ENCODE peak calls at places on chromosomes 3 and 15, in seven cellular contexts. U is hepatocyte; E is tibial artery; C is cardiac muscle cell; O is sigmoid colon; L is neuronal stem cell; F is CD8-positive, alpha-beta T cell. G is an unnamed sample. For H3K4me1, the result is how much of the 10 kb centered on the place peaks cover.

GRCh38 chr3:125107861-125108567 is 52.2 kb upstream of the HEG1 start:
- DNase-seq in U (no peak), L (no peak), C (no peak), O (no peak), F (no peak), E (peak), G (no peak)

GRCh38 chr15:66866651-66867050 is 164.6 kb downstream of the SMAD6 start:
- DNase-seq in F (no peak), C (no peak), L (no peak), U (no peak), O (no peak), E (no peak), G (no peak)

GRCh38 chr3:123372789-123373534 is 75.9 kb downstream of the ADCY5 start:
- DNase-seq in F (no peak), O (peak), U (no peak), L (no peak), E (peak), C (no peak), G (peak)

GRCh38 chr3:78988324-78988723 is 779.5 kb downstream of the ROBO1 start:
- DNase-seq in C (no peak), O (no peak), E (no peak), U (peak), L (no peak), F (no peak), G (no peak)

GRCh38 chr15:64461577-64462162 is 1.3 kb downstream of the ZNF609 start:
- DNase-seq in U (peak), E (no peak), F (peak), C (peak), O (no peak), L (peak), G (no peak)

GRCh38 chr3:34260266-34260990 is 462.0 kb downstream of the PDCD6IP start:
- DNase-seq in E (peak), O (no peak), C (peak), L (peak), F (no peak), U (peak), G (no peak)

GRCh38 chr3:24829011-24829581 is 334.4 kb upstream of the THRB start:
- DNase-seq in C (peak), F (no peak), U (peak), L (peak), E (peak), O (peak), G (peak)

GRCh38 chr3:38843898-38844297 is 27.9 kb upstream of the SCN10A start:
- DNase-seq in U (peak), L (peak), E (no peak), O (no peak), C (peak), F (no peak), G (no peak)

GRCh38 chr3:11323827-11324226 is 51.6 kb downstream of the ATG7 start:
- DNase-seq in C (no peak), F (no peak), O (no peak), E (no peak), L (no peak), U (no peak), G (no peak)

GRCh38 chr3:177490626-177491025 is 293.3 kb upstream of the TBL1XR1 start:
- DNase-seq in C (no peak), U (no peak), L (no peak), F (no peak), O (no peak), E (no peak), G (no peak)

GRCh38 chr3:144636833-144637232 is 665.2 kb downstream of the DIPK2A start:
- DNase-seq in F (no peak), C (peak), U (peak), L (no peak), O (no peak), E (no peak), G (no peak)

GRCh38 chr15:70111203-70112017 is 13.7 kb upstream of the TLE3 start:
- DNase-seq in E (no peak), C (peak), F (no peak), O (peak), U (peak), L (peak), G (no peak)

GRCh38 chr3:23624305-23624704 is 181.4 kb upstream of the UBE2E1 start:
- DNase-seq in O (no peak), E (no peak), F (no peak), C (no peak), U (no peak), L (no peak), G (no peak)

GRCh38 chr15:51536965-51537574 is 85.5 kb downstream of the DMXL2 start:
- DNase-seq in C (peak), E (no peak), O (no peak), F (no peak), U (peak), L (no peak), G (no peak)

GRCh38 chr15:77654975-77655374 is 22.3 kb upstream of the LINGO1 start:
- DNase-seq in E (no peak), U (peak), F (no peak), L (no peak), O (no peak), C (peak), G (no peak)

GRCh38 chr15:69412274-69412673 is 1.9 kb upstream of the KIF23 start:
- DNase-seq in L (no peak), F (no peak), U (no peak), E (no peak), O (no peak), C (no peak), G (no peak)

GRCh38 chr3:11034297-11035000 is 41.9 kb downstream of the SLC6A1 start:
- DNase-seq in L (no peak), O (no peak), F (no peak), C (no peak), U (no peak), E (no peak), G (no peak)

GRCh38 chr3:191774485-191774884 is 313.5 kb downstream of the PYDC2 start:
- DNase-seq in O (no peak), U (peak), F (no peak), C (no peak), E (no peak), L (no peak), G (no peak)

GRCh38 chr3:152100491-152101086 is 168.1 kb upstream of the MBNL1 start:
- DNase-seq in L (no peak), U (peak), O (no peak), E (no peak), F (no peak), C (no peak), G (no peak)

GRCh38 chr3:41088882-41089281 is 110.4 kb upstream of the CTNNB1 start:
- DNase-seq in U (no peak), O (no peak), E (no peak), F (no peak), L (no peak), C (peak), G (no peak)

GRCh38 chr3:169822091-169822490 is 9.4 kb upstream of the LRRC34 start:
- DNase-seq in C (no peak), O (no peak), L (no peak), U (no peak), E (no peak), F (no peak), G (no peak)

GRCh38 chr3:43950775-43951174 is 260.0 kb downstream of the ABHD5 start:
- DNase-seq in O (no peak), C (no peak), F (no peak), E (no peak), L (no peak), U (no peak), G (no peak)

GRCh38 chr15:96160269-96160668 is 170.2 kb upstream of the NR2F2 start:
- DNase-seq in U (peak), E (peak), O (peak), C (no peak), F (no peak), L (no peak), G (no peak)

GRCh38 chr3:153591566-153592221 is 429.7 kb downstream of the RAP2B start:
- DNase-seq in F (no peak), E (no peak), U (no peak), O (no peak), L (no peak), C (no peak), G (no peak)

GRCh38 chr3:2156244-2156847 is 57.7 kb downstream of the CNTN4 start:
- DNase-seq in E (no peak), C (peak), O (no peak), F (no peak), L (peak), U (peak), G (no peak)

GRCh38 chr3:26963356-26963742 is 340.8 kb downstream of the LRRC3B start:
- DNase-seq in O (no peak), U (no peak), C (no peak), F (no peak), E (no peak), L (no peak), G (no peak)

GRCh38 chr3:18501679-18502343 is 76.7 kb upstream of the SATB1 start:
- DNase-seq in O (no peak), C (no peak), F (no peak), L (no peak), E (no peak), U (peak), G (no peak)

GRCh38 chr3:153144779-153145178 is 17.2 kb upstream of the RAP2B start:
- DNase-seq in C (no peak), U (no peak), F (no peak), L (no peak), O (no peak), E (no peak), G (no peak)

GRCh38 chr3:45499529-45499928 is 95.0 kb upstream of the LIMD1 start:
- DNase-seq in E (no peak), U (peak), F (no peak), L (no peak), O (no peak), C (no peak), G (no peak)

GRCh38 chr15:78369161-78369560 is 29.0 kb downstream of the CRABP1 start:
- DNase-seq in O (no peak), L (no peak), U (no peak), E (peak), C (no peak), F (no peak), G (peak)

GRCh38 chr15:70412717-70413266 is 315.1 kb upstream of the TLE3 start:
- DNase-seq in U (no peak), C (no peak), L (no peak), E (no peak), F (no peak), O (no peak), G (no peak)

GRCh38 chr15:90154246-90154645 is 46.9 kb upstream of the SEMA4B start:
- DNase-seq in F (no peak), O (no peak), C (no peak), U (no peak), E (no peak), L (no peak), G (no peak)

GRCh38 chr3:106343841-106344240 is 475.0 kb upstream of the CBLB start:
- DNase-seq in C (no peak), L (no peak), F (no peak), U (no peak), E (no peak), O (no peak), G (no peak)

GRCh38 chr3:56989434-56990294 is 70.8 kb upstream of the SPATA12 start:
- DNase-seq in F (no peak), C (no peak), U (no peak), E (no peak), O (peak), L (no peak), G (no peak)

DNA sequence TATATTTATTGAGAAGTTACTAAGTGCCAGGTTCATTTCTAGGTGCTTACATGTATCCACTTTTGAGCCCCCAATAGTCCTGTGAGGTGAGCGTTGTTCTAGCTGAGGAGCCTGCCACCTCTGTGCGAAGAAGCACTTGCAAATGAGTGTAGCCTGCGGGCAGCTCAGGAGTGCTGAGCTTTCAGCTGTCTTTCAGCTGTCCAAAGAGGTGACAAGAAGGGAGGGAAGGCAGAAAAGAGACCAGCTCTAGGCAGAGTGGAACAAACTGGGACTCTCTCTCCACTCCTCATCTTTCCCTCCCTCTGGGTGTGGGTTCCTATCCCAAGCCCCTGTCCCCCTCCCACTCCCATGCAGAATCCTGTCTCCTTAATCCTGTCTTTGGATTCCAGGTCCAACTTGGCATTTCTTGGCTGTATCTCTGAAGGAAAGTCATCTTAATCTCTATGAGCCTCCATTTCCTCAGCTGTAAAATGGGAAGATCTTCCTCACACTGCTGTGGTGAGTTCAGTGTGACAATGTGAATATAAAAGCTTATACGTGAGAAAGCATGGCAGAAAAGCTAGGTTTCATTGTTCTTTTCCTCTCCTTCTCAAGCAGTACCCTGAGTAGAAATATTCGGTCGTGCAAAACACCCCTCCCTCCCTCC is 6.7 kb upstream of the SRP14 start:
- DNase-seq in L (no peak), O (peak), C (no peak), U (no peak), E (peak), F (no peak), G (peak)
- H3K27ac ChIP-seq in L (no peak), O (peak), C (no peak), U (peak), E (no peak), F (no peak), G (peak)

DNA sequence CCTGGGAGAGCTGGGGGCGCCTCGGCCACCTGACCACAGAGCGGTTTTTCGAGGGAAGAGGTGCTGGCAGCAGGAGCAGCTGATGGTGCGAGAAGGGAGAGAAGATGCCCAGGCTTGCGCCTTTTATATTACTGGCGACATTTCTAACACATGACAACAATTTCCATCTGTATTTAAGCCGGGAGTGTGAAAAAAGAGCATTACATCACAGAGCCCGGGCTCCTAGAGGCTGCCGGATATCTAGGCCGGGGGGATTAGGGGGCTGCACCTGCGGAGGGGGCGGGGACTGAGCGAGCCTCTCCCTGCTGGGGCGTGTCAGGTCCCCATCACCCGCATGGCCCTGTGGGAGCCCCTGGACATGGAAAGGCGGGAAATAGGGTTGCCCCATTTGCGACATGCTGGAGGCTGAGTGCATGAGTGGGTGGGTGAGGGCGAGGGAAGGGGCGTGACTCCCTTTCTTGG is 440.7 kb downstream of the MAGI1 start:
- DNase-seq in U (peak), L (peak), E (no peak), F (no peak), C (no peak), O (no peak), G (no peak)
- H3K4me1 ChIP-seq in U (under half), L (under half), E (under half), F (under half), C (under half), O (under half), G (under half)

DNA sequence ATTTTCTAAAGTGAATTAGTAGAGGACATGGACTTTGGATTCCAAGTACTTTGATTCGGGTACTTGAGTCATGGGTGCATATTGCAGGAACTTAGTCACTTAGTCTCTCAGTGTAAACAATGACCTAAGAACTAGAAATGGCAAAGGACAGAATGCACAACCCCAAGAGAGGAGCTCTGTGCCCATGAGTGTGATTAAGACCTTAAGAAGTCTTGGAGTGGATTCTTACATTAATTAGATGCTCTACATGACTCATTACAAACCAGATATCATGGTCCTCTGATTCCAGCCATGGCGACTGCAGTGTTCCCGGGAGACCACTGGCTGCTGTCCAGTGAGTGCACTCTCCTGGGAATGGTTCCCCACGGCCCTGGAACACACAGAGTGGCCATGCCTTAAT is 251.5 kb downstream of the GABRG3 start:
- DNase-seq in E (no peak), F (no peak), O (no peak), U (peak), C (no peak), L (no peak), G (no peak)
- H3K27ac ChIP-seq in E (no peak), F (no peak), O (no peak), U (peak), C (no peak), L (no peak), G (no peak)

DNA sequence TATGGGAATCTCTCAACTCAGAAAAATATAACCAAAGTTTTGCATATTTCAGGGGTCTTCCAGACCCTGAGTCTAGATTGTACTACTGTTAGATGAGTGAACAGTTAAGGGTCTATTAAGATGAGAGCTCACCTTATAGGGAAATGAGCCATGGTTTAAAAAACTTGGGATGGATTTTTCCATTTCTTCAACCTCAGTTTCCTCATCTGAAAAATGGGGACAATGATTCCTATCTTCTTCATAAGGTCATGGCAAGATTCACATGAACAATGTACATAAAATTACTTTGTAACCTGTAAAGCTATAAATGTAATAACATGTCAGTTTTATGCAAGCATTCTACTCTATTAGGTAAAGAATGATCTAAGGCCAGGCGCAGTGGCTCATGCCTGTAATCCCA is 28.7 kb downstream of the NPTN start:
- DNase-seq in C (no peak), L (no peak), U (no peak), O (no peak), F (no peak), E (no peak), G (no peak)
- H3K4me1 ChIP-seq in C (under half), L (under half), U (under half), O (half or more), F (under half), E (half or more), G (half or more)

DNA sequence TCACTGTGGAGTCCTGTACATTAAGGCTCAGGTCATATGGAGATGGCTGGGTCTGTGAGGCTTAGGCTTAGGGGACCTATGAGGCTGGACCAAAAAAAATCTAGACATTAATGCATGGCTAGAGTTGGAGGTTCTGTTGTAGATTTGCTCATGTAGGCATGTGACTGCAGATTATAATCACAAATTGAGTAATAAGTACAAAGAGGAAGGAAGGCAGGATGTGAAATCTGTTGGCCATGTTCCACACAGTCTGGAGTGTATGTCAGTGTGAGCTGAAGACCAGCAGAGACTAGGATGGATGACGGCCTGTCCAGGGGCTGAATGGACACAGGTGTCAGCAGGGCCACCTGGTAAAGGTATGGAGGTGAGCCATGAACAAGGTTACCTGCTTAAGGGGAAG is at the start of gene ST3GAL6:
- DNase-seq in L (no peak), U (no peak), O (peak), F (no peak), C (no peak), E (peak), G (peak)
- H3K27ac ChIP-seq in L (no peak), U (no peak), O (peak), F (no peak), C (peak), E (peak), G (peak)

DNA sequence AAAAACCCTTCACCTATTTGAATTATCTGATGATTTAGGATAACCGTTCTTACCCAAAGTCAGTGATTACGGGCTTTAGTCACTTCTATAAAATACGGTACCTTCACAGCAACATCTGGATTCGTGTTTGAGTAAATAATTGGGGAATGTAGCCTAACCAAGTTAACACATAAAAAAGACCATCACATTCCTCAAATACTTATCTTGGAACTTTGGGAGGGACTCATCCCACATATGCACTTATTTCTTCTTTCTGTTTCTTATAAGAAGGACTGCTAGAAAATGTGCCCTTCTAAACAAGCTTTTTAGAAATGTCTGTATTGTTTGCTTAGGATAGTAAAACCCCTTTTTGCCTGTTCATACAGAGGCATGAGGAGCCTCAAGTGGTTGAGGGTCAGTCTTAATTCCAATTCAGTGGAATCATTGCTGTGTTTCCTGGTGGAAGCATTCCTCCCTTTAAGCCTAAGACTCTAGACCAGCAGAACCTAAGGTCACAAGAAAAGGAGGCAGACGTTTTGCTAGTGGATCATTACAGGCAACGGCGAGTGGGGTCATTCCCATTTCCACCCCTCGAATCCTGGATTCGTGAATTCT is 67.5 kb downstream of the TMEM44 start:
- DNase-seq in E (no peak), O (no peak), F (no peak), C (no peak), L (no peak), U (no peak), G (no peak)
- H3K4me1 ChIP-seq in E (under half), O (under half), F (under half), C (under half), L (under half), U (under half), G (under half)

G was measured in spleen.